ENCODE peak calls at places on chromosomes 3 and 15, in six cellular contexts. E, K, X, Q, T and O are unnamed samples.
A peak's percentile ranks its signal among the peaks of the same experiment; 100 is the strongest.

GRCh38 chr3:18758047-18758704 is 333.0 kb upstream of the SATB1 start:
- DNase-seq in E (no peak), K (no peak), X (no peak), Q (no peak), T (peak; percentile 69), O (no peak)

GRCh38 chr3:111035896-111036295 is 35.7 kb upstream of the NECTIN3 start:
- DNase-seq in E (no peak), K (peak; percentile 38), X (no peak), Q (no peak), T (no peak), O (no peak)

GRCh38 chr3:36750737-36751136 is 13.6 kb downstream of the DCLK3 start:
- DNase-seq in E (peak; percentile 37), K (no peak), X (no peak), Q (no peak), T (no peak), O (no peak)

GRCh38 chr3:23455775-23456174 is 252.6 kb downstream of the UBE2E2 start:
- DNase-seq in E (no peak), K (no peak), X (no peak), Q (peak; percentile 65), T (no peak), O (no peak)

GRCh38 chr15:77897896-77898406 is 179.6 kb downstream of the TBC1D2B start:
- DNase-seq in E (peak; percentile 3), K (peak; percentile 40), X (peak; percentile 10), Q (no peak), T (no peak), O (no peak)

GRCh38 chr3:147699175-147699838 is 290.1 kb downstream of the ZIC1 start:
- DNase-seq in E (no peak), K (no peak), X (no peak), Q (peak; percentile 5), T (no peak), O (no peak)

GRCh38 chr3:111864821-111865656 is 6.0 kb downstream of the PHLDB2 start:
- DNase-seq in E (peak; percentile 63), K (no peak), X (no peak), Q (peak; percentile 94), T (peak; percentile 25), O (no peak)

GRCh38 chr15:57384816-57385215 is 8.5 kb downstream of the CGNL1 start:
- DNase-seq in E (no peak), K (no peak), X (no peak), Q (peak; percentile 6), T (no peak), O (no peak)

GRCh38 chr3:66673305-66673704 is 172.5 kb upstream of the LRIG1 start:
- DNase-seq in E (no peak), K (no peak), X (no peak), Q (peak; percentile 63), T (no peak), O (no peak)

GRCh38 chr15:40282144-40282869 is 557 bp downstream of the ANKRD63 start:
- DNase-seq in E (peak; percentile 77), K (peak; percentile 92), X (no peak), Q (no peak), T (peak; percentile 60), O (no peak)

DNA sequence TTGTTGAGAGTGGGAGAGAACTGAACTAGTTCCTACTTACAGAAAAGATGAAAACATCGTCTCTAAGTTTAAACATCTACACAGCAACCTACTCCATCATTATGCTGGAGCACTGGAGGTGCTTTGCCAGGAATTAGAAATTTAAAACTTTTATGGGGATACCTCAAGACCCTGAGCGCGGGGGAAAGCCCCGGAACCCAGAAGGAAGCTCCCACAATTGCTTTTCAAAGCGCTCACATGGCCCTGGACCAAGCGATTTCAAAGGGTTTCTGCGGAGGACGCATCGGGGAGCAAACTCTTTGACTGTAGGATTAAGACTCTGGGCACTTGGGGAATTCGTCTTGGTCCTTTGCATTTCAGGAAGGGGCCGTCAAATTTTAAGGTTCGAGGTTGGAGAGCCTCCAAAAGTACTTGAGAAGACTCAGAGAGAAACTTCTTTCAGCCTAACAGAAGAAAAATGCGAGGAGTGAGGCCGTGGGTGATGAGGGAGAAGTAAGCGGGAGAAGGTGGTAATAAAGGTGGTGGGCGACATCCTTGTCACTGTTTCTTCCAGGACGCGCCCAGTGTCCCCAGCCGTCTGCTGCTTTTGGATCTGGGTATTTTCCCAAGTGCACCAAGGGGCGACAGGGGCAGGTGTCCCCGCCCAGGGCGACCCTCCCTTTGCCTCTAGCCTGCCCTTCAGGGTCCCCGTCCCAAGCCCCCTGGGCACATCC is 591 bp downstream of the PROK2 start:
- DNase-seq in E (no peak), K (no peak), X (no peak), Q (no peak), T (peak; percentile 8), O (no peak)
- H3K4me3 ChIP-seq in E (peak overlapping the region; percentile 61), K (peak overlapping the region; percentile 40), X (peak overlapping the region; percentile 18), Q (no peak overlapping the region), T (peak overlapping the region; percentile 40), O (peak overlapping the region; percentile 66)

GRCh38 chr3:13655074-13655913 is 106.4 kb downstream of the FBLN2 start:
- DNase-seq in E (peak; percentile 87), K (peak; percentile 87), X (no peak), Q (no peak), T (peak; percentile 87), O (no peak)
- H3K4me3 ChIP-seq in E (peak overlapping the region; percentile 1), K (peak overlapping the region; percentile 28), X (no peak overlapping the region), Q (peak overlapping the region; percentile 17), T (no peak overlapping the region), O (peak overlapping the region; percentile 53)

GRCh38 chr3:50448752-50449539 is 54.5 kb downstream of the CACNA2D2 start:
- DNase-seq in E (peak; percentile 41), K (no peak), X (no peak), Q (no peak), T (no peak), O (no peak)

GRCh38 chr3:50447290-50447840 is 56.1 kb downstream of the CACNA2D2 start:
- DNase-seq in E (peak; percentile 42), K (no peak), X (no peak), Q (no peak), T (no peak), O (no peak)

GRCh38 chr3:50453907-50454306 is 49.5 kb downstream of the CACNA2D2 start:
- DNase-seq in E (peak; percentile 21), K (no peak), X (no peak), Q (no peak), T (no peak), O (no peak)

GRCh38 chr3:50454671-50455070 is 48.8 kb downstream of the CACNA2D2 start:
- DNase-seq in E (peak; percentile 30), K (no peak), X (no peak), Q (no peak), T (peak; percentile 17), O (no peak)

GRCh38 chr3:50450135-50450911 is 53.1 kb downstream of the CACNA2D2 start:
- DNase-seq in E (peak; percentile 88), K (peak; percentile 90), X (peak; percentile 71), Q (no peak), T (no peak), O (peak; percentile 78)
- H3K4me3 ChIP-seq in E (no peak overlapping the region), K (peak overlapping the region; percentile 32), X (peak overlapping the region; percentile 25), Q (no peak overlapping the region), T (no peak overlapping the region), O (peak overlapping the region; percentile 48)

DNA sequence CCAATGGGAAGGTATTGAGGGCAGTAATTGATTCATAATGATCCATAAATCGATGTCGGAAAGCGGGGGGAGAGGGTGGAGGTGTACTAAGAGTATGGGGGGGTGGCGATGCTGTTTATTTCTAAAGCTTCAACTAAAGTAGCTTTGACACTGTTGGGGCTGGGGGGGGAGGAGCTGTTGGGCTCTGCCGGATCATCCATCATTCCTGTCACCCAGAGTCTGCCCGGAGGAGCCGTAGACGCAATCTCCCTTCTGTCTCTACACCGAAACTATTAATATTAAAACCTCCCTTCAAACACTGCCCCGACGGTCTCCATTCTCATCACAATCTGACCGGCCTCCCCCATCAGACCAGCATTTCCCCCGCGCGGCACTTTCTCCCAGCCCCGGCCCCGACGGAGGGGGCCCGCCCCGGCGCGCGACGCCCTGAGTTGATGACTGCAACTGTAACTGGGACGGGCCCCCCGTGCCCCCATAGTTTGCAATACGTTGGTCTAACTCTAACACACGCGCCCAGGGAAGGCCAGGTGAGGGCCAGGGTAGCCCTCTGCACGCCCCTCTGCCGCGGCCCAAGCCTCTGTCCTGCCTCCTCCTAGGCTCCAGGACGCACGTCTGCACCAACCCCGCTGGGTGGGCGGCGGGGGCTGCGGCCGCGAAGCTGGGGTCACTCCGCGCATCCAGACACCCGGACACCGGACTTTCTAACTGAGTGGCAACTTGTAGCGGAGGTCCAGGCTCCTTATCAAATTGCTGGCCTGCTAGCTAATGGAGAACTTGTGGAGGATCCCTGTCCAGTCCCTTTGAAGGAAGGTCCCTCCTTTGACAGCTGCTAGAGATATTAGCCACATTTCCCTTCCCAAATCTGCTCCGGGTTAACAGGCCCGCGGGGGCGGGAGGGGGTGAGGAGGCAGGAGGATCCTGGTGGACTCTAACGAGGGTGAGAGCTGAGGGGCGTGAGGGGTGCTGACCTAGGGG is 212.0 kb downstream of the MEIS2 start:
- DNase-seq in E (peak; percentile 56), K (no peak), X (no peak), Q (no peak), T (peak; percentile 78), O (peak; percentile 72)
- H3K4me3 ChIP-seq in E (peak overlapping the region; percentile 47), K (peak overlapping the region; percentile 30), X (no peak overlapping the region), Q (no peak overlapping the region), T (peak overlapping the region; percentile 27), O (peak overlapping the region; percentile 70)